ENCODE peak calls at places on chromosomes 6 and 20, in ten cellular contexts. One of them, this sample, is unnamed.

GRCh38 chr6:31186052-31186734 is 15.7 kb upstream of the POU5F1 start:
- DNase-seq in fibroblast of lung: peak; percentile 17
- DNase-seq in NCI-H1105: no peak
- DNase-seq in progenitor cell of endocrine pancreas: no peak
- DNase-seq in H7: no peak
- DNase-seq in NCI-H524: no peak
- DNase-seq in NCI-H69: no peak
- DNase-seq in endodermal cell: no peak
- DNase-seq in cardiac fibroblast: peak; percentile 24
- DNase-seq in Peyer's patch: no peak
- DNase-seq in this sample: no peak

GRCh38 chr6:66264376-66264775 is 557.4 kb upstream of the EYS start:
- DNase-seq in fibroblast of lung: no peak
- DNase-seq in NCI-H1105: no peak
- DNase-seq in progenitor cell of endocrine pancreas: no peak
- DNase-seq in H7: no peak
- DNase-seq in NCI-H524: no peak
- DNase-seq in NCI-H69: no peak
- DNase-seq in endodermal cell: no peak
- DNase-seq in cardiac fibroblast: no peak
- DNase-seq in Peyer's patch: no peak
- DNase-seq in this sample: no peak

GRCh38 chr6:158387036-158387435 is 74.8 kb downstream of the TULP4 start:
- DNase-seq in fibroblast of lung: no peak
- DNase-seq in NCI-H1105: no peak
- DNase-seq in progenitor cell of endocrine pancreas: no peak
- DNase-seq in H7: no peak
- DNase-seq in NCI-H524: peak; percentile 65
- DNase-seq in NCI-H69: peak; percentile 12
- DNase-seq in endodermal cell: no peak
- DNase-seq in cardiac fibroblast: no peak
- DNase-seq in Peyer's patch: no peak
- DNase-seq in this sample: no peak

GRCh38 chr6:109053285-109053684 is 41.4 kb downstream of the SESN1 start:
- DNase-seq in fibroblast of lung: no peak
- DNase-seq in NCI-H1105: no peak
- DNase-seq in progenitor cell of endocrine pancreas: no peak
- DNase-seq in H7: peak; percentile 15
- DNase-seq in NCI-H524: peak; percentile 73
- DNase-seq in NCI-H69: peak; percentile 86
- DNase-seq in endodermal cell: no peak
- DNase-seq in cardiac fibroblast: no peak
- DNase-seq in Peyer's patch: no peak
- DNase-seq in this sample: peak; percentile 15

GRCh38 chr6:27767851-27768250 is 144.3 kb downstream of the OR2B2 start:
- DNase-seq in fibroblast of lung: no peak
- DNase-seq in NCI-H1105: no peak
- DNase-seq in progenitor cell of endocrine pancreas: no peak
- DNase-seq in H7: no peak
- DNase-seq in NCI-H524: no peak
- DNase-seq in NCI-H69: no peak
- DNase-seq in endodermal cell: peak; percentile 50
- DNase-seq in cardiac fibroblast: no peak
- DNase-seq in Peyer's patch: no peak
- DNase-seq in this sample: no peak

GRCh38 chr6:108186226-108186625 is 20.4 kb downstream of the NR2E1 start:
- DNase-seq in fibroblast of lung: no peak
- DNase-seq in NCI-H1105: no peak
- DNase-seq in progenitor cell of endocrine pancreas: no peak
- DNase-seq in H7: no peak
- DNase-seq in NCI-H524: no peak
- DNase-seq in NCI-H69: no peak
- DNase-seq in endodermal cell: no peak
- DNase-seq in cardiac fibroblast: no peak
- DNase-seq in Peyer's patch: no peak
- DNase-seq in this sample: no peak

GRCh38 chr6:104566411-104566810 is 293.3 kb downstream of the HACE1 start:
- DNase-seq in fibroblast of lung: peak; percentile 58
- DNase-seq in NCI-H1105: no peak
- DNase-seq in progenitor cell of endocrine pancreas: no peak
- DNase-seq in H7: no peak
- DNase-seq in NCI-H524: no peak
- DNase-seq in NCI-H69: no peak
- DNase-seq in endodermal cell: no peak
- DNase-seq in cardiac fibroblast: no peak
- DNase-seq in Peyer's patch: no peak
- DNase-seq in this sample: no peak

GRCh38 chr6:169648617-169649016 is 53.2 kb downstream of the WDR27 start:
- DNase-seq in fibroblast of lung: no peak
- DNase-seq in NCI-H1105: no peak
- DNase-seq in progenitor cell of endocrine pancreas: no peak
- DNase-seq in H7: no peak
- DNase-seq in NCI-H524: no peak
- DNase-seq in NCI-H69: no peak
- DNase-seq in endodermal cell: no peak
- DNase-seq in cardiac fibroblast: no peak
- DNase-seq in Peyer's patch: no peak
- DNase-seq in this sample: no peak

GRCh38 chr6:39088331-39088730 is 26.7 kb downstream of the SAYSD1 start:
- DNase-seq in fibroblast of lung: peak; percentile 54
- DNase-seq in NCI-H1105: no peak
- DNase-seq in progenitor cell of endocrine pancreas: peak; percentile 53
- DNase-seq in H7: peak; percentile 81
- DNase-seq in NCI-H524: no peak
- DNase-seq in NCI-H69: peak; percentile 6
- DNase-seq in endodermal cell: peak; percentile 91
- DNase-seq in cardiac fibroblast: peak; percentile 80
- DNase-seq in Peyer's patch: no peak
- DNase-seq in this sample: peak; percentile 94

GRCh38 chr6:169101981-169102380 is 151.7 kb downstream of the THBS2 start:
- DNase-seq in fibroblast of lung: peak; percentile 61
- DNase-seq in NCI-H1105: no peak
- DNase-seq in progenitor cell of endocrine pancreas: no peak
- DNase-seq in H7: no peak
- DNase-seq in NCI-H524: no peak
- DNase-seq in NCI-H69: no peak
- DNase-seq in endodermal cell: no peak
- DNase-seq in cardiac fibroblast: peak; percentile 18
- DNase-seq in Peyer's patch: no peak
- DNase-seq in this sample: peak; percentile 8

GRCh38 chr6:168212322-168212721 is 107.3 kb downstream of the DACT2 start:
- DNase-seq in fibroblast of lung: no peak
- DNase-seq in NCI-H1105: no peak
- DNase-seq in progenitor cell of endocrine pancreas: no peak
- DNase-seq in H7: no peak
- DNase-seq in NCI-H524: no peak
- DNase-seq in NCI-H69: no peak
- DNase-seq in endodermal cell: peak; percentile 31
- DNase-seq in cardiac fibroblast: no peak
- DNase-seq in Peyer's patch: no peak
- DNase-seq in this sample: no peak

GRCh38 chr6:144585217-144585814 is 300.2 kb downstream of the UTRN start:
- DNase-seq in fibroblast of lung: peak; percentile 32
- DNase-seq in NCI-H1105: peak; percentile 50
- DNase-seq in progenitor cell of endocrine pancreas: peak; percentile 10
- DNase-seq in H7: peak; percentile 2
- DNase-seq in NCI-H524: peak; percentile 67
- DNase-seq in NCI-H69: peak; percentile 88
- DNase-seq in endodermal cell: no peak
- DNase-seq in cardiac fibroblast: peak; percentile 65
- DNase-seq in Peyer's patch: no peak
- DNase-seq in this sample: peak; percentile 62

GRCh38 chr6:169171951-169172350 is 81.7 kb downstream of the THBS2 start:
- DNase-seq in fibroblast of lung: peak; percentile 61
- DNase-seq in NCI-H1105: no peak
- DNase-seq in progenitor cell of endocrine pancreas: no peak
- DNase-seq in H7: no peak
- DNase-seq in NCI-H524: no peak
- DNase-seq in NCI-H69: no peak
- DNase-seq in endodermal cell: no peak
- DNase-seq in cardiac fibroblast: peak; percentile 48
- DNase-seq in Peyer's patch: no peak
- DNase-seq in this sample: peak; percentile 27

GRCh38 chr6:3844097-3844463 is 5.1 kb upstream of the FAM50B start:
- DNase-seq in fibroblast of lung: peak; percentile 84
- DNase-seq in NCI-H1105: no peak
- DNase-seq in progenitor cell of endocrine pancreas: no peak
- DNase-seq in H7: no peak
- DNase-seq in NCI-H524: no peak
- DNase-seq in NCI-H69: no peak
- DNase-seq in endodermal cell: no peak
- DNase-seq in cardiac fibroblast: peak; percentile 53
- DNase-seq in Peyer's patch: no peak
- DNase-seq in this sample: peak; percentile 39

GRCh38 chr6:14542670-14543366 is 425.2 kb downstream of the CD83 start:
- DNase-seq in fibroblast of lung: peak; percentile 91
- DNase-seq in NCI-H1105: no peak
- DNase-seq in progenitor cell of endocrine pancreas: no peak
- DNase-seq in H7: no peak
- DNase-seq in NCI-H524: peak; percentile 63
- DNase-seq in NCI-H69: peak; percentile 84
- DNase-seq in endodermal cell: no peak
- DNase-seq in cardiac fibroblast: peak; percentile 36
- DNase-seq in Peyer's patch: peak; percentile 64
- DNase-seq in this sample: peak; percentile 34

GRCh38 chr6:134398453-134398852 is 80.5 kb upstream of the SGK1 start:
- DNase-seq in fibroblast of lung: no peak
- DNase-seq in NCI-H1105: no peak
- DNase-seq in progenitor cell of endocrine pancreas: no peak
- DNase-seq in H7: no peak
- DNase-seq in NCI-H524: no peak
- DNase-seq in NCI-H69: peak; percentile 15
- DNase-seq in endodermal cell: no peak
- DNase-seq in cardiac fibroblast: no peak
- DNase-seq in Peyer's patch: peak; percentile 21
- DNase-seq in this sample: no peak

GRCh38 chr6:72401865-72402264 is 220.0 kb upstream of the KCNQ5 start:
- DNase-seq in fibroblast of lung: no peak
- DNase-seq in NCI-H1105: no peak
- DNase-seq in progenitor cell of endocrine pancreas: no peak
- DNase-seq in H7: no peak
- DNase-seq in NCI-H524: no peak
- DNase-seq in NCI-H69: no peak
- DNase-seq in endodermal cell: no peak
- DNase-seq in cardiac fibroblast: no peak
- DNase-seq in Peyer's patch: no peak
- DNase-seq in this sample: no peak

GRCh38 chr6:33987531-33988021 is 158.3 kb downstream of the GRM4 start:
- DNase-seq in fibroblast of lung: no peak
- DNase-seq in NCI-H1105: no peak
- DNase-seq in progenitor cell of endocrine pancreas: no peak
- DNase-seq in H7: no peak
- DNase-seq in NCI-H524: no peak
- DNase-seq in NCI-H69: peak; percentile 95
- DNase-seq in endodermal cell: no peak
- DNase-seq in cardiac fibroblast: no peak
- DNase-seq in Peyer's patch: no peak
- DNase-seq in this sample: no peak

GRCh38 chr20:10502098-10502526 is 67.0 kb downstream of the SLX4IP start:
- DNase-seq in fibroblast of lung: no peak
- DNase-seq in NCI-H1105: no peak
- DNase-seq in progenitor cell of endocrine pancreas: no peak
- DNase-seq in H7: no peak
- DNase-seq in NCI-H524: peak; percentile 48
- DNase-seq in NCI-H69: peak; percentile 10
- DNase-seq in endodermal cell: no peak
- DNase-seq in cardiac fibroblast: no peak
- DNase-seq in Peyer's patch: no peak
- DNase-seq in this sample: no peak

GRCh38 chr20:10411673-10412072 is 22.3 kb downstream of the MKKS start:
- DNase-seq in fibroblast of lung: no peak
- DNase-seq in NCI-H1105: no peak
- DNase-seq in progenitor cell of endocrine pancreas: no peak
- DNase-seq in H7: no peak
- DNase-seq in NCI-H524: no peak
- DNase-seq in NCI-H69: no peak
- DNase-seq in endodermal cell: no peak
- DNase-seq in cardiac fibroblast: no peak
- DNase-seq in Peyer's patch: no peak
- DNase-seq in this sample: no peak

GRCh38 chr6:10719386-10720228 is 3.3 kb upstream of the TMEM14C start:
- DNase-seq in fibroblast of lung: no peak
- DNase-seq in NCI-H1105: no peak
- DNase-seq in progenitor cell of endocrine pancreas: no peak
- DNase-seq in H7: no peak
- DNase-seq in NCI-H524: peak; percentile 36
- DNase-seq in NCI-H69: peak; percentile 75
- DNase-seq in endodermal cell: no peak
- DNase-seq in cardiac fibroblast: peak; percentile 21
- DNase-seq in Peyer's patch: no peak
- DNase-seq in this sample: no peak

GRCh38 chr6:166032366-166033171 is 135.1 kb downstream of the TBXT start:
- DNase-seq in fibroblast of lung: peak; percentile 84
- DNase-seq in NCI-H1105: no peak
- DNase-seq in progenitor cell of endocrine pancreas: no peak
- DNase-seq in H7: no peak
- DNase-seq in NCI-H524: no peak
- DNase-seq in NCI-H69: no peak
- DNase-seq in endodermal cell: peak; percentile 86
- DNase-seq in cardiac fibroblast: peak; percentile 95
- DNase-seq in Peyer's patch: no peak
- DNase-seq in this sample: peak; percentile 98

GRCh38 chr6:110951986-110952794 is 6.3 kb upstream of the GTF3C6 start:
- DNase-seq in fibroblast of lung: peak; percentile 53
- DNase-seq in NCI-H1105: no peak
- DNase-seq in progenitor cell of endocrine pancreas: no peak
- DNase-seq in H7: no peak
- DNase-seq in NCI-H524: no peak
- DNase-seq in NCI-H69: no peak
- DNase-seq in endodermal cell: peak; percentile 46
- DNase-seq in cardiac fibroblast: peak; percentile 62
- DNase-seq in Peyer's patch: no peak
- DNase-seq in this sample: no peak

GRCh38 chr6:35160642-35161041 is 19.5 kb upstream of the TCP11 start:
- DNase-seq in fibroblast of lung: no peak
- DNase-seq in NCI-H1105: peak; percentile 25
- DNase-seq in progenitor cell of endocrine pancreas: no peak
- DNase-seq in H7: no peak
- DNase-seq in NCI-H524: peak; percentile 72
- DNase-seq in NCI-H69: peak; percentile 95
- DNase-seq in endodermal cell: no peak
- DNase-seq in cardiac fibroblast: no peak
- DNase-seq in Peyer's patch: no peak
- DNase-seq in this sample: no peak

GRCh38 chr6:168990352-168990751 is 263.3 kb downstream of the THBS2 start:
- DNase-seq in fibroblast of lung: no peak
- DNase-seq in NCI-H1105: no peak
- DNase-seq in progenitor cell of endocrine pancreas: no peak
- DNase-seq in H7: no peak
- DNase-seq in NCI-H524: no peak
- DNase-seq in NCI-H69: no peak
- DNase-seq in endodermal cell: no peak
- DNase-seq in cardiac fibroblast: no peak
- DNase-seq in Peyer's patch: no peak
- DNase-seq in this sample: no peak

GRCh38 chr6:42068872-42069522 is 18.7 kb downstream of the TAF8 start:
- DNase-seq in fibroblast of lung: no peak
- DNase-seq in NCI-H1105: no peak
- DNase-seq in progenitor cell of endocrine pancreas: no peak
- DNase-seq in H7: no peak
- DNase-seq in NCI-H524: no peak
- DNase-seq in NCI-H69: no peak
- DNase-seq in endodermal cell: no peak
- DNase-seq in cardiac fibroblast: no peak
- DNase-seq in Peyer's patch: no peak
- DNase-seq in this sample: no peak

GRCh38 chr6:108581237-108581931 is 20.7 kb downstream of the FOXO3 start:
- DNase-seq in fibroblast of lung: peak; percentile 91
- DNase-seq in NCI-H1105: peak; percentile 53
- DNase-seq in progenitor cell of endocrine pancreas: no peak
- DNase-seq in H7: no peak
- DNase-seq in NCI-H524: no peak
- DNase-seq in NCI-H69: peak; percentile 74
- DNase-seq in endodermal cell: no peak
- DNase-seq in cardiac fibroblast: peak; percentile 96
- DNase-seq in Peyer's patch: no peak
- DNase-seq in this sample: peak; percentile 97

GRCh38 chr6:63573899-63574553 is 1.7 kb downstream of the LOC128125822 start:
- DNase-seq in fibroblast of lung: peak; percentile 58
- DNase-seq in NCI-H1105: peak; percentile 2
- DNase-seq in progenitor cell of endocrine pancreas: peak; percentile 20
- DNase-seq in H7: peak; percentile 44
- DNase-seq in NCI-H524: peak; percentile 76
- DNase-seq in NCI-H69: peak; percentile 86
- DNase-seq in endodermal cell: peak; percentile 75
- DNase-seq in cardiac fibroblast: peak; percentile 71
- DNase-seq in Peyer's patch: peak; percentile 35
- DNase-seq in this sample: peak; percentile 50